ENCODE peak calls at places on chromosomes 3 and 15, in five cellular contexts. X, F, L, D and W are unnamed samples.

GRCh38 chr3:149970716-149971402 is at the start of gene PFN2:
- DNase-seq in X (peak; percentile 82), F (peak; percentile 66), L (no peak), D (peak; percentile 81), W (peak; percentile 67)

GRCh38 chr3:13705702-13706280 is 156.9 kb downstream of the FBLN2 start:
- DNase-seq in X (no peak), F (no peak), L (no peak), D (peak; percentile 28), W (no peak)

GRCh38 chr3:51945926-51946500 is 3.9 kb downstream of the PARP3 start:
- DNase-seq in X (no peak), F (no peak), L (no peak), D (no peak), W (no peak)

GRCh38 chr3:170766253-170766652 is 103.7 kb downstream of the RPL22L1 start:
- DNase-seq in X (no peak), F (no peak), L (no peak), D (no peak), W (no peak)

GRCh38 chr3:88810455-88810854 is 297.0 kb upstream of the EPHA3 start:
- DNase-seq in X (peak; percentile 47), F (no peak), L (no peak), D (no peak), W (peak; percentile 10)

GRCh38 chr3:63900459-63900858 is 11.7 kb downstream of the SCAANT1 start:
- DNase-seq in X (peak; percentile 78), F (no peak), L (no peak), D (no peak), W (no peak)

GRCh38 chr15:74958908-74959642 is 2.5 kb upstream of the RPP25 start:
- DNase-seq in X (no peak), F (no peak), L (no peak), D (no peak), W (no peak)

GRCh38 chr3:46184469-46184868 is 23.6 kb downstream of the CCR1 start:
- DNase-seq in X (peak; percentile 18), F (no peak), L (no peak), D (no peak), W (peak; percentile 37)

GRCh38 chr3:120469440-120470415 is 18.9 kb upstream of the FSTL1 start:
- DNase-seq in X (peak; percentile 45), F (no peak), L (no peak), D (no peak), W (peak; percentile 51)

GRCh38 chr15:36959746-36960145 is 140.6 kb downstream of the MEIS2 start:
- DNase-seq in X (no peak), F (no peak), L (no peak), D (no peak), W (peak; percentile 18)

GRCh38 chr3:190581041-190581501 is 67.2 kb downstream of the IL1RAP start:
- DNase-seq in X (peak; percentile 51), F (no peak), L (no peak), D (no peak), W (peak; percentile 82)

GRCh38 chr3:45946875-45947274 is 3.6 kb downstream of the CXCR6 start:
- DNase-seq in X (no peak), F (no peak), L (no peak), D (no peak), W (no peak)

GRCh38 chr15:99172171-99172570 is 67.3 kb downstream of the SYNM start:
- DNase-seq in X (no peak), F (peak; percentile 5), L (no peak), D (no peak), W (no peak)

GRCh38 chr15:83304861-83305661 is 20.6 kb upstream of the BNC1 start:
- DNase-seq in X (no peak), F (no peak), L (no peak), D (no peak), W (no peak)

GRCh38 chr3:183491923-183492848 is 63.3 kb downstream of the KLHL6 start:
- DNase-seq in X (no peak), F (peak; percentile 17), L (no peak), D (peak; percentile 54), W (no peak)

GRCh38 chr3:127182446-127182845 is 10.5 kb upstream of the PRR23E start:
- DNase-seq in X (no peak), F (no peak), L (no peak), D (peak; percentile 50), W (no peak)

GRCh38 chr3:56868706-56869105 is 67.0 kb upstream of the ARHGEF3 start:
- DNase-seq in X (no peak), F (no peak), L (no peak), D (no peak), W (no peak)

GRCh38 chr3:168040624-168041208 is 55.0 kb downstream of the GOLIM4 start:
- DNase-seq in X (peak; percentile 90), F (no peak), L (peak; percentile 26), D (no peak), W (peak; percentile 79)

GRCh38 chr3:162367443-162368132 is 871.0 kb downstream of the OTOL1 start:
- DNase-seq in X (no peak), F (no peak), L (no peak), D (no peak), W (no peak)

GRCh38 chr3:64214697-64215018 is 10.6 kb downstream of the PRICKLE2 start:
- DNase-seq in X (peak; percentile 81), F (no peak), L (no peak), D (no peak), W (peak; percentile 70)

GRCh38 chr15:74373056-74373650 is 5.7 kb upstream of the CYP11A1 start:
- DNase-seq in X (no peak), F (no peak), L (no peak), D (peak; percentile 60), W (no peak)

GRCh38 chr3:185823280-185824044 is 1.4 kb downstream of the IGF2BP2 start:
- DNase-seq in X (peak; percentile 47), F (peak; percentile 49), L (no peak), D (no peak), W (no peak)

GRCh38 chr3:64505419-64505818 is 182.4 kb downstream of the ADAMTS9 start:
- DNase-seq in X (no peak), F (no peak), L (no peak), D (no peak), W (no peak)

DNA sequence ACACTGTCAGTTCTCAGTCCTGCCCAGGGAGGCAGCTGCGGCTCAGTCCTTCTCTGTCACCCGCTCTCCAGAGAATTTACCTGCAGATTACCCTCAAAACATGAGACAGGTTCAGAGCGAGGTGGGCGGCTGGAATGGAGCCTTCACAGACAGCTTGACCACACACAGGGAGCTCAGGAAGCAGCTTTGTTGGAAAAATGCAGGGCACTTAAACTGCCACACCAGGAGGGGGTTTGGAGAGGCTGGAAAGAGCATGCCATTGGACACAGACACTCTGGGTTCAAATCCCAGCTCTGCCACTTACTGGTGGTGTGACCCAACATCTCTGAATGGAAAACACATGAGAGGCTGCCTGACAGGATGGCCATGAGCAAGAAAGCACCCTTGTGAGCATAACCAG is 290.8 kb upstream of the LRRFIP2 start:
- DNase-seq in X (no peak), F (no peak), L (no peak), D (no peak), W (no peak)
- H3K4me3 ChIP-seq in X (no peak overlapping the region), F (no peak overlapping the region), L (no peak overlapping the region), D (no peak overlapping the region), W (no peak overlapping the region)

GRCh38 chr3:18429021-18429745 is 4.0 kb upstream of the SATB1 start:
- DNase-seq in X (no peak), F (no peak), L (no peak), D (no peak), W (no peak)
- H3K4me3 ChIP-seq in X (no peak overlapping the region), F (no peak overlapping the region), L (no peak overlapping the region), D (no peak overlapping the region), W (no peak overlapping the region)

DNA sequence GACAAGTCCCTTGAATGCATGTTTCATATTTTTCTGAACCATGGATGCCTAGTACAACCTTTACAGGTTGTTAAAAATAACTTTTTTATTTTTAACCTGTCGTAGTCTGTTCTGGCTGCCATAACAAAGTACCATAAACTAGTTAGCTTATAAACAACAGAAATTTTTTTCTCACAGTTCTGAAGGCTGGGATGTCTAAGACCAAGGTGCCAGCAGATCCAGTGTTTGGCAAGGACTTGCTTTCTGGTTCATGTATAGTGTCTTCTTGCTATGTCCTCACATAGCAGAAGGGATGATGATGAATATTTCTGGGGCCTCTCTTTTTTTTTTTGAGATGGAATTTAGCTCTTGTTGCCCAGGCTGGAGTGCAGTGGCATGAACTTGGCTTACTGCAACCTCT is 23.0 kb upstream of the POLR2M start:
- DNase-seq in X (no peak), F (no peak), L (no peak), D (no peak), W (no peak)
- H3K4me3 ChIP-seq in X (no peak overlapping the region), F (no peak overlapping the region), L (no peak overlapping the region), D (no peak overlapping the region), W (no peak overlapping the region)

DNA sequence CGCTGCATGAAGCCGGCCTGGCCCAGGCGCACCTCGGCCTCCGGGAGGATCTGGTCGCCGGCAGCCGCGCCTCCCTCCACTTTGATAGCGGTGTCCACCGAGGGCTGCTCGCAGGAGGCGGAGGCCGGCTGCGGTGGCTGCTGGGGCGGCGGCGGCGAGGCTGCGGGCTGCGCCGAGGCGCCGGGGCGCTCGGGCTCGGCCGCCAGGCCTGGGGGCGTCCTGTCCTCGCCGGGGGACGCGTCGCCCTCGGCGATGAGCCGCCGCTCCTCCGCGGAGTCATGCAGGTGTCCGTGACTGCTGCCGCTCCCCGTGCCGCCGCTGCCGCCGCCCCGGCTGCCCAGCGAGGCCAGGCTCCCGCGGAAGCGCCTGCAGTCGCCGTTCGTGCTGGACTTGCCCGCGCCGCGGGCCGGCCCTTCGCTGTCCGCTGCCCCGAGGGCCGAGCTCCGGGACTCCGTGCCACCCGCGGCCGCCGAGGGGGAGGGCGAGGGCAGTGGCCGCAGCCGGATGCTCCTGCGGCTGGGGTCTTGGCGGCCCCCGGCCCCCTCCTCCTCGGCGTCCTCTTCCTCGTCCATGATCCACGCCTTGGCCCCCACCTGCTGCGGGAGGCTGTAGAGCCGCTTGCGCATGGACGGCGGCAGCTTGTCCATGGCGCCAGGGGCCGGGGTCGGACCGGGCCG is 996 bp downstream of the HCN4 start:
- DNase-seq in X (no peak), F (no peak), L (no peak), D (no peak), W (no peak)
- H3K4me3 ChIP-seq in X (no peak overlapping the region), F (no peak overlapping the region), L (no peak overlapping the region), D (peak overlapping the region; percentile 62), W (no peak overlapping the region)

DNA sequence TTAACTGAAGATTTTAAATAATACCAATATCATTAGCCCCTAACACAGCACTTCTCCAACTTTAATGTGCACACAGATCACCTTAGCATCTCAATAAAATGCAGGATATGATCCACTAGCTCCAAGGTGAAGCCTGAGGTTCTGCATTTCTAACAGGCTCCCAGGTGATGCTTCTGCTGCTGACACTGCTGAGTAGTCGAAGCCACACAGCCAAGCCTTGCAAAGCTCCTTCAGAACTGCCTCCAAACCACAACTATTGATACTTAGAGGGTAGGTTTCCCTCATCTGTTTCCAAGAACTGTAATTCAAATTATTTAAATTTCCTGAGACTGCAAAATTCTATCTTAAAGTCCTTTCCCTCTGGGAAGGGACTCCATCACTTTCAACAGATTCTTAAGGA is 3.9 kb downstream of the RIOX2 start:
- DNase-seq in X (no peak), F (no peak), L (no peak), D (no peak), W (no peak)
- H3K4me3 ChIP-seq in X (no peak overlapping the region), F (no peak overlapping the region), L (no peak overlapping the region), D (no peak overlapping the region), W (no peak overlapping the region)

GRCh38 chr3:42698216-42698910 is 4.2 kb downstream of the HHATL start:
- DNase-seq in X (no peak), F (no peak), L (no peak), D (no peak), W (no peak)
- H3K4me3 ChIP-seq in X (no peak overlapping the region), F (no peak overlapping the region), L (no peak overlapping the region), D (no peak overlapping the region), W (no peak overlapping the region)

DNA sequence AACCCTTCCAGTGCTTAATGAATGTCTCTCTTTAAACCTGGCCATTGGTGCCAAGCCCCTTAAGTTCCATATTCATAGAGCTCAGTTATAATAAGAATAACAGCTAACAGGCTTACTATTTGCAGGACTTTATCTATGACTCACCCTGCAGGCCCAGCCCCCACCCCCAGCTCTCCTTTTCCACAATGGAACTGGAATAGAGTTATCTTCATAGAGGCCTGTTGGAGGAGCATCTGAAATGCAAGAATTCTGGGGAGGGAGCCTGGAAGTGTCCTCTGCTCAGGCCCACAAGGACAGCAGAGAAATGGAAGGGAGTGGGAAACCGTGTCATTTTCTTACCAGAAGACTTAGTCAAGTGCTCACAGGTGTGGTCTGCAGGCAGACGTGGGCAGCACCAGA is 52.8 kb downstream of the SEMA5B start:
- DNase-seq in X (peak; percentile 63), F (peak; percentile 47), L (no peak), D (no peak), W (peak; percentile 79)
- H3K4me3 ChIP-seq in X (no peak overlapping the region), F (no peak overlapping the region), L (no peak overlapping the region), D (peak overlapping the region; percentile 16), W (no peak overlapping the region)